ENCODE peak calls at places on chromosomes 13 and 19, in eight cellular contexts. O, N, S, A, G, F, X and K are unnamed samples.

GRCh38 chr13:113771709-113772331 is 12.8 kb downstream of the TMEM255B start:
- DNase-seq in G (no peak), F (no peak), N (peak; percentile 5), S (no peak), O (no peak), X (peak; percentile 36), A (no peak), K (no peak)

GRCh38 chr19:44943801-44944249 is 1.8 kb downstream of the APOC4 start:
- DNase-seq in S (no peak), F (peak; percentile 47), X (peak; percentile 51), A (peak; percentile 71), G (no peak), O (no peak), N (no peak), K (peak; percentile 64)

GRCh38 chr13:101711307-101712025 is 259.0 kb downstream of the ITGBL1 start:
- DNase-seq in G (no peak), S (no peak), A (no peak), O (no peak), F (no peak), N (no peak), X (no peak), K (no peak)

GRCh38 chr13:29140277-29140676 is 320.1 kb downstream of the MTUS2 start:
- DNase-seq in N (no peak), A (no peak), G (no peak), F (peak; percentile 28), O (no peak), X (no peak), S (no peak), K (peak; percentile 28)

GRCh38 chr13:77492982-77493381 is 42.5 kb upstream of the SCEL start:
- DNase-seq in G (peak; percentile 58), X (peak; percentile 49), A (peak; percentile 45), S (no peak), O (no peak), N (no peak), F (no peak), K (peak; percentile 53)

GRCh38 chr13:40933508-40933907 is 85.6 kb downstream of the ELF1 start:
- DNase-seq in S (no peak), O (no peak), N (no peak), A (no peak), G (no peak), F (no peak), X (no peak), K (no peak)

GRCh38 chr13:25170554-25171107 is 1.5 kb downstream of the AMER2 start:
- DNase-seq in X (no peak), N (no peak), A (peak; percentile 76), F (no peak), O (no peak), S (no peak), G (no peak), K (peak; percentile 71)

GRCh38 chr13:66689628-66690027 is 540.5 kb downstream of the PCDH9 start:
- DNase-seq in F (no peak), X (peak; percentile 19), A (peak; percentile 55), S (no peak), N (no peak), O (no peak), G (peak; percentile 37), K (peak; percentile 73)

GRCh38 chr13:21076265-21076653 is 14.9 kb upstream of the LATS2 start:
- DNase-seq in S (no peak), N (no peak), F (no peak), O (no peak), A (no peak), X (no peak), G (no peak), K (no peak)

GRCh38 chr19:54309811-54310210 is 3.2 kb downstream of the LILRA5 start:
- DNase-seq in G (no peak), N (no peak), S (no peak), A (peak; percentile 7), X (no peak), O (no peak), F (no peak), K (no peak)

GRCh38 chr19:18284710-18285430 is 3.4 kb upstream of the JUND start:
- DNase-seq in G (no peak), F (no peak), A (no peak), N (peak; percentile 81), X (no peak), S (no peak), O (no peak), K (no peak)

GRCh38 chr19:46634656-46635218 is 1.3 kb downstream of the GNG8 start:
- DNase-seq in S (no peak), A (no peak), X (no peak), G (no peak), F (no peak), O (no peak), N (no peak), K (no peak)

GRCh38 chr19:1119475-1120217 is 15.9 kb downstream of the GPX4 start:
- DNase-seq in F (no peak), O (no peak), X (no peak), G (no peak), S (no peak), N (no peak), A (no peak), K (no peak)

GRCh38 chr13:36356058-36356457 is 9.9 kb upstream of the SPART start:
- DNase-seq in A (no peak), N (no peak), S (no peak), F (no peak), O (no peak), X (no peak), G (no peak), K (no peak)

GRCh38 chr13:43229506-43229905 is 206.1 kb downstream of the DNAJC15 start:
- DNase-seq in N (no peak), G (peak; percentile 83), F (no peak), O (no peak), X (peak; percentile 70), A (no peak), S (no peak), K (no peak)

GRCh38 chr13:75986818-75987217 is 350.7 kb downstream of the LMO7 start:
- DNase-seq in N (no peak), S (no peak), F (no peak), A (no peak), X (no peak), G (no peak), O (no peak), K (no peak)

GRCh38 chr13:103815619-103816018 is 749.4 kb upstream of the SLC10A2 start:
- DNase-seq in G (no peak), X (peak; percentile 6), N (no peak), A (no peak), F (no peak), O (no peak), S (no peak), K (no peak)

GRCh38 chr19:1482361-1483066 is 3.5 kb upstream of the C19orf25 start:
- DNase-seq in N (peak; percentile 61), S (no peak), A (no peak), G (no peak), F (no peak), X (no peak), O (no peak), K (no peak)

GRCh38 chr13:65966991-65967451 is 1263.1 kb downstream of the PCDH9 start:
- DNase-seq in O (no peak), G (peak; percentile 74), F (no peak), S (no peak), A (no peak), N (no peak), X (peak; percentile 36), K (peak; percentile 48)

GRCh38 chr13:113742000-113742441 is 17.0 kb upstream of the TMEM255B start:
- DNase-seq in N (no peak), X (peak; percentile 62), S (no peak), O (no peak), G (peak; percentile 49), F (no peak), A (no peak), K (no peak)